ENCODE peak calls at places on chromosomes 3 and 15, in nine cellular contexts. Q, C, X, G, P, D, A, I and E are unnamed samples.

GRCh38 chr3:1214928-1215327 is 122.1 kb downstream of the CNTN6 start:
- DNase-seq in D (peak), A (no peak), Q (no peak), C (no peak), G (no peak), P (no peak), X (no peak), I (no peak), E (no peak)

GRCh38 chr3:114362815-114363214 is 69.0 kb downstream of the TIGIT start:
- DNase-seq in C (peak), I (no peak), D (peak), P (no peak), G (peak), A (no peak), X (no peak), Q (peak), E (no peak)

GRCh38 chr3:182723596-182723995 is 69.7 kb upstream of the ATP11B start:
- DNase-seq in I (no peak), Q (no peak), C (no peak), X (no peak), A (no peak), D (no peak), G (no peak), P (no peak), E (no peak)

GRCh38 chr15:60137711-60138396 is 133.7 kb downstream of the FOXB1 start:
- DNase-seq in P (no peak), Q (peak), A (no peak), G (no peak), C (no peak), X (no peak), D (peak), I (no peak), E (no peak)

GRCh38 chr15:101031203-101031602 is 112.0 kb downstream of the LRRK1 start:
- DNase-seq in D (peak), I (no peak), X (no peak), G (no peak), C (no peak), P (no peak), Q (no peak), A (peak), E (no peak)

GRCh38 chr3:4744405-4745239 is 234.6 kb upstream of the BHLHE40 start:
- DNase-seq in G (no peak), X (peak), A (no peak), P (no peak), Q (no peak), C (no peak), D (peak), I (no peak), E (no peak)

GRCh38 chr15:100115711-100116090 is 226.1 kb downstream of the ADAMTS17 start:
- DNase-seq in Q (peak), P (no peak), X (no peak), D (peak), I (no peak), G (no peak), A (no peak), C (no peak), E (no peak)

GRCh38 chr3:107367353-107367752 is 9.9 kb upstream of the CCDC54 start:
- DNase-seq in X (peak), Q (peak), A (no peak), D (peak), C (peak), I (no peak), G (no peak), P (no peak), E (peak)

GRCh38 chr3:79954756-79955155 is 187.0 kb upstream of the ROBO1 start:
- DNase-seq in D (no peak), X (no peak), Q (no peak), C (no peak), A (no peak), I (no peak), G (no peak), P (no peak), E (no peak)

GRCh38 chr3:44186712-44187111 is 55.0 kb upstream of the TOPAZ1 start:
- DNase-seq in I (no peak), P (no peak), X (no peak), D (no peak), Q (no peak), A (no peak), G (no peak), C (no peak), E (no peak)

GRCh38 chr3:13161021-13161759 is 88.0 kb upstream of the IQSEC1 start:
- DNase-seq in P (no peak), Q (no peak), I (no peak), X (no peak), A (no peak), D (peak), C (no peak), G (no peak), E (no peak)

GRCh38 chr3:41683666-41684350 is 278.1 kb downstream of the ULK4 start:
- DNase-seq in I (no peak), P (no peak), G (no peak), Q (no peak), D (peak), C (no peak), X (no peak), A (peak), E (peak)

GRCh38 chr3:190130037-190130436 is 9.3 kb upstream of the P3H2 start:
- DNase-seq in P (no peak), X (no peak), I (no peak), Q (no peak), A (no peak), D (no peak), C (no peak), G (no peak), E (no peak)

GRCh38 chr3:105594219-105594618 is 227.5 kb downstream of the ALCAM start:
- DNase-seq in P (no peak), I (no peak), D (peak), Q (no peak), X (no peak), A (no peak), G (no peak), C (no peak), E (no peak)

GRCh38 chr3:4561661-4562060 is 68.5 kb downstream of the ITPR1 start:
- DNase-seq in D (no peak), G (no peak), A (no peak), C (no peak), Q (no peak), X (no peak), P (no peak), I (no peak), E (no peak)

GRCh38 chr3:151724846-151725562 is 8.7 kb upstream of the AADACL2 start:
- DNase-seq in G (no peak), C (no peak), I (no peak), Q (no peak), P (no peak), D (peak), A (no peak), X (no peak), E (no peak)

GRCh38 chr15:48437178-48437577 is 105.9 kb downstream of the DUT start:
- DNase-seq in D (peak), C (no peak), A (no peak), G (no peak), P (no peak), I (no peak), X (no peak), Q (no peak), E (no peak)

GRCh38 chr3:194040501-194041273 is 95.3 kb upstream of the HES1 start:
- DNase-seq in X (no peak), C (no peak), I (no peak), A (no peak), D (no peak), P (no peak), G (peak), Q (no peak), E (no peak)

GRCh38 chr3:128089135-128089534 is 34.5 kb downstream of the RUVBL1 start:
- DNase-seq in I (no peak), G (no peak), D (no peak), C (no peak), P (no peak), A (no peak), X (no peak), Q (no peak), E (no peak)
- TF ChIP-seq CTCF in I (no peak), G (no peak), D (no peak), C (no peak), P (no peak), A (no peak), X (no peak), Q (no peak), E (no peak)

DNA sequence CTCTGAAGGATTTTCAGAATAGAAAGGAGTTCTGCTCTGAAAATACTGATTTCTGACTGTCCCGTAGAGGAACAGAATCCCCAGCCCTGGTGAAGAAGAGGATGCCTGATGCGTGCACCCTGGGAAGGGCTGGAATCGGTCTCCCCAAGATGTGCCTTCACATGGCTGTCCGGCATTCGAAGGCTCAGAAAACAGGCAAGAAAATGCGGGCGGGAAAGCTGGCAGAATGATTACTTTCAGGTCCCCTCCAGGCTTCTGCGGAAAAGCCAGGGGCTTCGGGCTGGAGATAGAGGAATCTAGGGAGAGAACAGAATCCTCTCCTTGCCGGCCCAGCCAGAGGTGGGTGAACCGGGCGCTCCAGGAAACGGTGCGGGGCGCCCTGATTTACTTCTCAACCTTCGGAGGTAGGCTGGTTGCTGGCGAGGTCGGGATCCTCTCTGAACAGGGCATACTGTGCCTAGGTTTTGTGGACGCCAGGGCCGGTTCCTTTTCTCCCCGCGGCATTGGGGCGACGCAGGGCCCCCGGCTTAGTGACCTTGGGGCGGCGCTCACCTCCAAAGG is 2.5 kb downstream of the FOXL2NB start:
- DNase-seq in D (no peak), P (no peak), G (no peak), A (no peak), Q (no peak), C (no peak), I (no peak), X (no peak), E (no peak)
- H3K4me3 ChIP-seq in D (peak), P (peak), G (no peak), A (peak), Q (peak), C (no peak), I (peak), X (no peak), E (peak)

GRCh38 chr3:150635076-150635475 is 32.0 kb downstream of the SELENOT start:
- DNase-seq in I (no peak), G (no peak), C (peak), X (no peak), P (no peak), A (no peak), Q (no peak), D (peak), E (no peak)
- TF ChIP-seq CTCF in I (no peak), G (no peak), C (no peak), X (no peak), P (no peak), A (no peak), Q (no peak), D (no peak), E (no peak)

GRCh38 chr3:10287936-10288574 is 4.7 kb downstream of the GHRL start:
- DNase-seq in I (no peak), G (no peak), C (no peak), X (no peak), A (no peak), Q (no peak), D (no peak), P (no peak), E (no peak)
- H3K4me3 ChIP-seq in I (no peak), G (no peak), C (no peak), X (no peak), A (no peak), Q (no peak), D (no peak), P (no peak), E (no peak)

DNA sequence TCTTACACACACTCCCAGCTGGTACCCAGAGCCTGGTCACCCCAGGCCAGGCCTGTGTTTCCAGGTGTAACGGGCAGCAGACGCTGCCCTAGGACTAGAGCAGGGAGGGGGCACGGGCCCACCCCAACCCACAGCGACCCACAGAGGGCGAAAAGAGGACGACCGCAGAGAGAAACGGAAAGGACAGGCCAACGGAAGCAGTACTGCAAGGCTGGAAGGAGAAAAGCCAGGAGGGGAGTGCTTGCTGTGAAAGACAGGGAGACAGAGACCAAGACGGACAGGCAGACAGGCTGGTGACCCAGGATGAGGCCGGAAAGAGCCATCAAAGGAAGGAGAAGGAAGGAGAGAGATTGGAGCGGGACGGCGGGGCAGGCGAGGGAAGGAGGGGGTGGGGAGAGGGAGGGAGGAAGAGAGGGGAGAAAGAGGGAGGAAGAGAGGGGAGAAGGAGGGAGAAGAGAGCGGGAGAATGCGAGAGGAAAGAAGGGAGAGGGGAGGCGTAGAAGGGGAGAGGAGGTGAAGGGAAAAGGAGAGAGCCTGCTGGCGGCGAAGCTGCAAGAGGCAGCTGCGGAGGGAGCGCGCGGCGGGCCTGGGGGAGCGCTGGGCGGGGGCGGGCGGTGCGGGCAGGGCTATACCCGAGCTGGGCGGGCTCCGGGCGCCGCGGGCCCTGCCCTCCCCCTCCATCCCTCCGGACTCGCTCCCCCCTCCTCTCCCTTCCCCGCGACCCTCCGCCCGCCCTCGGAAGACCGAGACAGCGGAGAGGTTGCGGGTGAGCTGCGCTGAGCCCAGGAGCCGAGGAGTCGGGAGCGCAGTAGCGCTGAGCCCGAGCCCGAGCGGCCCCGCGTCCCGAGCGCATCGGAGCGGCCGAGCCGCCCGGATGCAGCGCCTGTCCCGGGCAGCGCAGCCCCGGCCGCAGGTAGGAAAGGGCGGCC is at the start of gene SLC6A1:
- DNase-seq in A (no peak), D (no peak), Q (no peak), G (no peak), C (no peak), X (no peak), I (no peak), P (no peak), E (no peak)
- TF ChIP-seq CTCF in A (no peak), D (no peak), Q (peak), G (no peak), C (no peak), X (peak), I (peak), P (no peak), E (no peak)

DNA sequence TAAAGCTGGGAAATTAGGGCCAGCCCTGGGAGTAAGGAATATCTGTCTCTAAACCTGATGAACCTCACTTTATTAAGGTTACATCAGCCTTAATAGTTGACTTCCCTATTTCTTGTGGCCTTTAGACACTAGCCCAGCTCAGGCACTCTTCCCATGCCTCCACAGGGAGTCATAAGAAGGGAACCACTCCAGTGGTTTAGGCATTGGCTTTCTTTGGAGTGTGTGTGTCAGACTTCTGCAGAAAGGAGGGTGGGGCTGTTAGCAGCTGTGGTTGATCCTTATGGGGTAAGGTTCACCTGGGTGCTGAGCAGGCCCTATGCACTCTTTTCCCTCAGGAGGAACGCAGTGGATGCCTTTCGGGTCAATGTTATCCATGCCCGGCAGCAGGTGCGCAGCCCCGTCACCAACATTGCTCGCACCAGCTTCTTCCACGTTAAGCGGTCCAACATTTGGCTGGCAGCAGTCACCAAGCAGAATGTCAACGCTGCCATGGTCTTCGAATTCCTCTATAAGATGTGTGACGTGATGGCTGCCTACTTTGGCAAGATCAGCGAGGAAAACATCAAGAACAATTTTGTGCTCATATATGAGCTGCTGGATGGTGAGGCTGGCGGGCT is 4.0 kb downstream of the AP2M1 start:
- DNase-seq in X (no peak), I (no peak), G (no peak), Q (no peak), A (no peak), P (no peak), D (no peak), C (no peak), E (no peak)
- H3K4me3 ChIP-seq in X (no peak), I (no peak), G (no peak), Q (no peak), A (no peak), P (no peak), D (no peak), C (no peak), E (no peak)

GRCh38 chr15:32956006-32956405 is 238.2 kb downstream of the GREM1 start:
- DNase-seq in G (no peak), A (no peak), D (peak), C (peak), I (no peak), X (peak), Q (peak), P (no peak), E (peak)
- TF ChIP-seq CTCF in G (peak), A (peak), D (peak), C (peak), I (peak), X (peak), Q (peak), P (peak), E (peak)

GRCh38 chr3:128231596-128231995 is 78.3 kb downstream of the EEFSEC start:
- DNase-seq in X (no peak), G (no peak), A (no peak), P (no peak), Q (no peak), I (no peak), C (no peak), D (no peak), E (no peak)

GRCh38 chr3:128228366-128228910 is 75.2 kb downstream of the EEFSEC start:
- DNase-seq in A (no peak), D (no peak), I (no peak), Q (no peak), P (no peak), C (no peak), G (no peak), X (no peak), E (no peak)

GRCh38 chr3:128226794-128227399 is 73.6 kb downstream of the EEFSEC start:
- DNase-seq in I (no peak), A (no peak), P (no peak), G (no peak), X (no peak), D (peak), Q (no peak), C (peak), E (no peak)

GRCh38 chr3:128227507-128227906 is 74.2 kb downstream of the EEFSEC start:
- DNase-seq in C (no peak), Q (no peak), X (no peak), I (no peak), G (no peak), D (no peak), A (no peak), P (no peak), E (no peak)

GRCh38 chr3:128229077-128229837 is 76.0 kb downstream of the EEFSEC start:
- DNase-seq in G (no peak), D (no peak), Q (no peak), X (no peak), P (no peak), I (no peak), C (no peak), A (no peak), E (no peak)
- H3K4me3 ChIP-seq in G (no peak), D (no peak), Q (no peak), X (no peak), P (no peak), I (peak), C (no peak), A (no peak), E (no peak)

GRCh38 chr3:52154135-52155094 is at the start of gene POC1A:
- DNase-seq in Q (peak), P (peak), A (peak), C (peak), G (peak), I (peak), D (peak), X (peak), E (peak)
- TF ChIP-seq CTCF in Q (no peak), P (peak), A (peak), C (no peak), G (no peak), I (no peak), D (no peak), X (no peak), E (no peak)